ENCODE peak calls at places on chromosome 16, in six cellular contexts. C, B, W, A, M and N are unnamed samples.

GRCh38 chr16:8721693-8722348 is 47.4 kb downstream of the ABAT start:
- DNase-seq in C (no peak), B (no peak), W (no peak), A (no peak), M (no peak), N (no peak)

GRCh38 chr16:4852221-4852872 is 5.1 kb downstream of the UBN1 start:
- DNase-seq in C (peak; percentile 31), B (no peak), W (no peak), A (peak; percentile 42), M (no peak), N (no peak)

GRCh38 chr16:67026570-67026969 is 2.4 kb upstream of the CBFB start:
- DNase-seq in C (no peak), B (no peak), W (no peak), A (peak; percentile 63), M (no peak), N (no peak)

GRCh38 chr16:80040413-80040812 is 439.9 kb upstream of the MAF start:
- DNase-seq in C (no peak), B (no peak), W (no peak), A (no peak), M (no peak), N (no peak)

GRCh38 chr16:50469744-50470301 is 78.4 kb upstream of the NKD1 start:
- DNase-seq in C (no peak), B (no peak), W (no peak), A (peak; percentile 78), M (no peak), N (no peak)

GRCh38 chr16:7512503-7512902 is 179.9 kb downstream of the RBFOX1 start:
- DNase-seq in C (no peak), B (no peak), W (no peak), A (no peak), M (no peak), N (no peak)

GRCh38 chr16:70764632-70765031 is 36.3 kb downstream of the VAC14 start:
- DNase-seq in C (no peak), B (no peak), W (no peak), A (no peak), M (no peak), N (no peak)

GRCh38 chr16:53085539-53086450 is 31.0 kb downstream of the CHD9 start:
- DNase-seq in C (no peak), B (no peak), W (peak; percentile 74), A (no peak), M (no peak), N (no peak)

GRCh38 chr16:19245326-19245925 is 40.1 kb upstream of the CLEC19A start:
- DNase-seq in C (no peak), B (peak; percentile 50), W (peak; percentile 13), A (no peak), M (no peak), N (no peak)

GRCh38 chr16:17342031-17342430 is 128.7 kb downstream of the XYLT1 start:
- DNase-seq in C (no peak), B (no peak), W (no peak), A (no peak), M (no peak), N (no peak)

GRCh38 chr16:86355538-86355937 is 154.8 kb upstream of the FOXF1 start:
- DNase-seq in C (no peak), B (no peak), W (no peak), A (no peak), M (no peak), N (no peak)

GRCh38 chr16:4777339-4778049 is 10.5 kb upstream of the ZNF500 start:
- DNase-seq in C (no peak), B (no peak), W (no peak), A (no peak), M (no peak), N (no peak)

GRCh38 chr16:46845952-46846351 is 15.0 kb upstream of the C16orf87 start:
- DNase-seq in C (no peak), B (no peak), W (no peak), A (peak; percentile 31), M (no peak), N (no peak)

GRCh38 chr16:27226476-27226875 is 23.1 kb downstream of the KDM8 start:
- DNase-seq in C (no peak), B (no peak), W (peak; percentile 66), A (no peak), M (no peak), N (no peak)

GRCh38 chr16:47695746-47696145 is 234.6 kb downstream of the PHKB start:
- DNase-seq in C (no peak), B (no peak), W (no peak), A (no peak), M (no peak), N (no peak)

GRCh38 chr16:18800674-18801196 is 614 bp downstream of the ARL6IP1 start:
- DNase-seq in C (no peak), B (no peak), W (no peak), A (peak; percentile 88), M (no peak), N (no peak)

GRCh38 chr16:30434852-30435251 is 5.0 kb upstream of the DCTPP1 start:
- DNase-seq in C (no peak), B (no peak), W (no peak), A (no peak), M (no peak), N (no peak)

GRCh38 chr16:30585022-30585399 is 486 bp downstream of the ZNF785 start:
- DNase-seq in C (peak; percentile 24), B (no peak), W (no peak), A (peak; percentile 89), M (no peak), N (no peak)

GRCh38 chr16:7363397-7364053 is 30.9 kb downstream of the RBFOX1 start:
- DNase-seq in C (peak; percentile 33), B (peak; percentile 33), W (no peak), A (no peak), M (no peak), N (no peak)

GRCh38 chr16:31508706-31509523 is 724 bp upstream of the RUSF1 start:
- DNase-seq in C (no peak), B (no peak), W (no peak), A (no peak), M (no peak), N (no peak)

GRCh38 chr16:27171584-27171983 is 31.7 kb upstream of the KDM8 start:
- DNase-seq in C (no peak), B (no peak), W (no peak), A (no peak), M (no peak), N (no peak)

GRCh38 chr16:65574311-65574966 is 452.6 kb upstream of the CDH11 start:
- DNase-seq in C (no peak), B (no peak), W (no peak), A (no peak), M (no peak), N (no peak)
- H3K4me3 ChIP-seq in C (no peak overlapping the region), B (no peak overlapping the region), W (no peak overlapping the region), A (no peak overlapping the region), M (no peak overlapping the region), N (no peak overlapping the region)

GRCh38 chr16:28984091-28984490 is 761 bp upstream of the LAT start:
- DNase-seq in C (no peak), B (no peak), W (no peak), A (no peak), M (no peak), N (no peak)
- H3K4me3 ChIP-seq in C (no peak overlapping the region), B (no peak overlapping the region), W (no peak overlapping the region), A (no peak overlapping the region), M (no peak overlapping the region), N (peak overlapping the region; percentile 37)

GRCh38 chr16:56609463-56609921 is 1.1 kb downstream of the MT2A start:
- DNase-seq in C (peak; percentile 60), B (peak; percentile 81), W (peak; percentile 72), A (no peak), M (no peak), N (peak; percentile 77)

GRCh38 chr16:56610609-56611111 is 2.3 kb downstream of the MT2A start:
- DNase-seq in C (peak; percentile 22), B (no peak), W (no peak), A (no peak), M (no peak), N (peak; percentile 37)

GRCh38 chr16:56613706-56614105 is 5.3 kb downstream of the MT2A start:
- DNase-seq in C (no peak), B (no peak), W (no peak), A (no peak), M (no peak), N (no peak)

GRCh38 chr16:56610017-56610608 is 1.7 kb downstream of the MT2A start:
- DNase-seq in C (peak; percentile 57), B (peak; percentile 47), W (peak; percentile 49), A (no peak), M (no peak), N (peak; percentile 37)

GRCh38 chr16:56611281-56611833 is 3.0 kb downstream of the MT2A start:
- DNase-seq in C (peak; percentile 82), B (peak; percentile 69), W (no peak), A (no peak), M (no peak), N (no peak)
- H3K4me3 ChIP-seq in C (no peak overlapping the region), B (no peak overlapping the region), W (no peak overlapping the region), A (no peak overlapping the region), M (no peak overlapping the region), N (no peak overlapping the region)

DNA sequence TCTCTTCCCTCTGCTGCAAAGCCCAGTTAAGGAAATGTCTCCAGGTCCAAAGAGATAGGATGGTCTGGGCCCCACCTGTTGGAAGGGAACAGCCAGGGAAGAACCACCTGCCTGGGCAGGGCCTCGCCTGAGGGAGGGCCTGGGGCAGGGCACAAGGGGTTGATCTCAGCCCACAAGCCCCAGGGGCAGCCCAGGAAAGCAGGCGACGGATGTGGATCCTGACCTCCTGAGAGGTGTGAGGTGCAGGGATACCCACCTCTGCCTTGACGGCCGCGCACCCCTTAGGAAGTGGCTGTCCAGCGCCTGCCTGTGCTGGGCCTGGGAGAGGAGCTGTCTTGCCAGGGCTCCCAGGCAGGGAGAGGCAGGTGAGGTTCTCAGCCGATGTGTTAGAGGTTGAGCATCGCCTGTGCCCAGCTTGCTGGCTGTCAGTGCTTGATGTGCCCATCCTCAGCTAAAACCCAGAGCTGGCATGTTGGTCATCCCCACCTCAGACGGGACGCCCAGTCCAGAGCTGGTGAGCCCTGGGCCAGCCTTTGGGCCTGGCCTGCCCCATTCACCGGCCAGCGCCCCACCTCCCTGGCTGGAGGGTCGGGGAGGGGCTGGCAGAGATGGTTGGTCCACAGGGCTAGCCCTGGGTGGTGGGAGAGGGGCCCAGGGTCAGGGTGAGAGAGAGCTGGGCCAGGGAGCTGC is 434 bp downstream of the CEMP1 start:
- DNase-seq in C (no peak), B (no peak), W (no peak), A (no peak), M (no peak), N (no peak)
- H3K4me3 ChIP-seq in C (no peak overlapping the region), B (no peak overlapping the region), W (no peak overlapping the region), A (no peak overlapping the region), M (no peak overlapping the region), N (no peak overlapping the region)

DNA sequence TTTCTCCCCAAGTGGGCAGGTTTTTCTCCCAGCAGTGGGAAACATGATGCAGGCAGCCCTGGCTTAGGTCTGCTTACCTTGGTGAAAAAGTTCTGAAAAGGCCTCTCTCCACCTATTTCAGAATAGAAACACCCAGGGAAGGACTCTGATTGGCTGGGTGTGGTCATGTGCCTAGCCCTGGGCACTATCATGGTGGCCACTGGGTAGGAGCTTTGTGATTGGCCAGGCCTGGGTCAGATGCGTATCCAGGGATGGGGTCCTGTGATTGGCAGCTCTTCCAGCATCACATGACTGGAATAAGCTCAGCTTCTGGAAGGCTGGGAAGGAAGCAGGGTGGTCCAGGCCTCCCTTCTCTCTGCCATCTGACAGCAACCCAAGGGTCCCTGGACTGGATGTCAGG is 53.5 kb downstream of the ZDHHC7 start:
- DNase-seq in C (no peak), B (no peak), W (no peak), A (no peak), M (no peak), N (no peak)
- H3K4me3 ChIP-seq in C (no peak overlapping the region), B (no peak overlapping the region), W (no peak overlapping the region), A (no peak overlapping the region), M (no peak overlapping the region), N (no peak overlapping the region)

GRCh38 chr16:11748404-11749254 is 6.0 kb upstream of the TXNDC11 start:
- DNase-seq in C (no peak), B (no peak), W (no peak), A (no peak), M (no peak), N (no peak)
- H3K4me3 ChIP-seq in C (no peak overlapping the region), B (no peak overlapping the region), W (no peak overlapping the region), A (no peak overlapping the region), M (no peak overlapping the region), N (no peak overlapping the region)